ENCODE peak calls at places on chromosomes 7 and 10, in nine cellular contexts. F, G, J, P, B, L, I, Q and Z are unnamed samples.

GRCh38 chr7:29797112-29797944 is 9.0 kb upstream of the WIPF3 start:
- DNase-seq in F (no peak), G (no peak), J (no peak), P (no peak), B (no peak), L (no peak), I (no peak), Q (no peak), Z (no peak)

GRCh38 chr7:23353172-23353571 is 54.0 kb downstream of the MALSU1 start:
- DNase-seq in F (no peak), G (no peak), J (no peak), P (no peak), B (peak; percentile 66), L (no peak), I (peak; percentile 62), Q (no peak), Z (no peak)

GRCh38 chr10:26950934-26951333 is 90.2 kb upstream of the ABI1 start:
- DNase-seq in F (no peak), G (no peak), J (no peak), P (no peak), B (no peak), L (no peak), I (no peak), Q (no peak), Z (no peak)

GRCh38 chr7:142606081-142606480 is 143.2 kb upstream of the PRSS1 start:
- DNase-seq in F (no peak), G (no peak), J (no peak), P (no peak), B (no peak), L (no peak), I (no peak), Q (no peak), Z (no peak)

GRCh38 chr7:102872460-102872859 is 40.3 kb upstream of the LRRC17 start:
- DNase-seq in F (peak; percentile 98), G (no peak), J (no peak), P (no peak), B (no peak), L (no peak), I (no peak), Q (no peak), Z (no peak)

GRCh38 chr7:2735744-2736143 is 47.7 kb downstream of the AMZ1 start:
- DNase-seq in F (no peak), G (no peak), J (no peak), P (no peak), B (no peak), L (no peak), I (no peak), Q (no peak), Z (no peak)

GRCh38 chr7:11261470-11261869 is 287.8 kb downstream of the PHF14 start:
- DNase-seq in F (no peak), G (peak; percentile 51), J (no peak), P (peak; percentile 34), B (no peak), L (peak; percentile 39), I (no peak), Q (no peak), Z (no peak)

GRCh38 chr10:84499846-84500245 is 171.5 kb downstream of the CCSER2 start:
- DNase-seq in F (no peak), G (no peak), J (no peak), P (no peak), B (no peak), L (no peak), I (no peak), Q (no peak), Z (no peak)

GRCh38 chr10:13684252-13684791 is 97.6 kb downstream of the PRPF18 start:
- DNase-seq in F (peak; percentile 73), G (peak; percentile 31), J (peak; percentile 88), P (no peak), B (no peak), L (peak; percentile 27), I (no peak), Q (no peak), Z (no peak)

GRCh38 chr7:137816696-137817320 is 30.0 kb downstream of the DGKI start:
- DNase-seq in F (peak; percentile 43), G (no peak), J (no peak), P (no peak), B (no peak), L (no peak), I (no peak), Q (no peak), Z (no peak)

GRCh38 chr7:105177026-105177425 is 163.0 kb downstream of the KMT2E start:
- DNase-seq in F (no peak), G (no peak), J (no peak), P (no peak), B (no peak), L (no peak), I (no peak), Q (no peak), Z (no peak)

GRCh38 chr10:36114913-36115312 is 472.8 kb upstream of the FZD8 start:
- DNase-seq in F (peak; percentile 24), G (peak; percentile 31), J (no peak), P (peak; percentile 53), B (no peak), L (no peak), I (no peak), Q (no peak), Z (no peak)

GRCh38 chr7:66807736-66808135 is 67.2 kb downstream of the RABGEF1 start:
- DNase-seq in F (no peak), G (no peak), J (no peak), P (no peak), B (no peak), L (no peak), I (no peak), Q (no peak), Z (no peak)
- H3K36me3 ChIP-seq in F (peaks cover 87% of the 10 kb centered on the region), G (peaks cover 6% of the 10 kb centered on the region), J (peaks cover 96% of the 10 kb centered on the region), P (no peaks in the 10 kb centered on the region), B (peaks cover 11% of the 10 kb centered on the region), L (peaks cover 13% of the 10 kb centered on the region), I (peaks cover 78% of the 10 kb centered on the region), Q (peaks cover 26% of the 10 kb centered on the region), Z (no peaks in the 10 kb centered on the region)

GRCh38 chr7:47379629-47380324 is 202.1 kb downstream of the TNS3 start:
- DNase-seq in F (peak; percentile 28), G (peak; percentile 75), J (peak; percentile 85), P (peak; percentile 62), B (no peak), L (peak; percentile 36), I (no peak), Q (no peak), Z (no peak)

GRCh38 chr7:47381132-47381495 is 200.8 kb downstream of the TNS3 start:
- DNase-seq in F (no peak), G (peak; percentile 14), J (no peak), P (no peak), B (no peak), L (no peak), I (no peak), Q (no peak), Z (no peak)

GRCh38 chr7:47382200-47382599 is 199.7 kb downstream of the TNS3 start:
- DNase-seq in F (no peak), G (no peak), J (no peak), P (no peak), B (no peak), L (no peak), I (no peak), Q (no peak), Z (no peak)

GRCh38 chr7:47378728-47379395 is 203.0 kb downstream of the TNS3 start:
- DNase-seq in F (no peak), G (peak; percentile 8), J (no peak), P (no peak), B (no peak), L (no peak), I (no peak), Q (no peak), Z (no peak)

GRCh38 chr7:47380325-47381131 is 201.4 kb downstream of the TNS3 start:
- DNase-seq in F (no peak), G (peak; percentile 24), J (no peak), P (peak; percentile 58), B (no peak), L (no peak), I (no peak), Q (no peak), Z (no peak)
- H3K4me3 ChIP-seq in F (no peak overlapping the region), G (no peak overlapping the region), J (peak overlapping the region; percentile 49), P (no peak overlapping the region), B (no peak overlapping the region), L (no peak overlapping the region), I (no peak overlapping the region), Q (no peak overlapping the region), Z (no peak overlapping the region)

GRCh38 chr7:30920021-30920583 is 8.4 kb downstream of the AQP1 start:
- DNase-seq in F (peak; percentile 61), G (peak; percentile 8), J (peak; percentile 10), P (no peak), B (no peak), L (no peak), I (no peak), Q (no peak), Z (no peak)
- H3K4me1 ChIP-seq in F (peaks cover 16% of the 10 kb centered on the region), G (peaks cover 55% of the 10 kb centered on the region), J (peaks cover 100% of the 10 kb centered on the region), P (peaks cover 10% of the 10 kb centered on the region), B (no peaks in the 10 kb centered on the region), L (no peaks in the 10 kb centered on the region), I (no peaks in the 10 kb centered on the region), Q (no peaks in the 10 kb centered on the region), Z (no peaks in the 10 kb centered on the region)

GRCh38 chr10:37948210-37948609 is 28.2 kb downstream of the ZNF25 start:
- DNase-seq in F (no peak), G (no peak), J (no peak), P (no peak), B (no peak), L (no peak), I (no peak), Q (no peak), Z (no peak)

GRCh38 chr10:37947526-37947925 is 28.9 kb downstream of the ZNF25 start:
- DNase-seq in F (no peak), G (no peak), J (no peak), P (no peak), B (no peak), L (no peak), I (no peak), Q (no peak), Z (no peak)

GRCh38 chr10:37952926-37953325 is 23.5 kb downstream of the ZNF25 start:
- DNase-seq in F (peak; percentile 15), G (no peak), J (no peak), P (no peak), B (no peak), L (no peak), I (no peak), Q (no peak), Z (no peak)

GRCh38 chr10:37957841-37958240 is 18.6 kb downstream of the ZNF25 start:
- DNase-seq in F (no peak), G (no peak), J (no peak), P (no peak), B (no peak), L (no peak), I (no peak), Q (no peak), Z (no peak)

DNA sequence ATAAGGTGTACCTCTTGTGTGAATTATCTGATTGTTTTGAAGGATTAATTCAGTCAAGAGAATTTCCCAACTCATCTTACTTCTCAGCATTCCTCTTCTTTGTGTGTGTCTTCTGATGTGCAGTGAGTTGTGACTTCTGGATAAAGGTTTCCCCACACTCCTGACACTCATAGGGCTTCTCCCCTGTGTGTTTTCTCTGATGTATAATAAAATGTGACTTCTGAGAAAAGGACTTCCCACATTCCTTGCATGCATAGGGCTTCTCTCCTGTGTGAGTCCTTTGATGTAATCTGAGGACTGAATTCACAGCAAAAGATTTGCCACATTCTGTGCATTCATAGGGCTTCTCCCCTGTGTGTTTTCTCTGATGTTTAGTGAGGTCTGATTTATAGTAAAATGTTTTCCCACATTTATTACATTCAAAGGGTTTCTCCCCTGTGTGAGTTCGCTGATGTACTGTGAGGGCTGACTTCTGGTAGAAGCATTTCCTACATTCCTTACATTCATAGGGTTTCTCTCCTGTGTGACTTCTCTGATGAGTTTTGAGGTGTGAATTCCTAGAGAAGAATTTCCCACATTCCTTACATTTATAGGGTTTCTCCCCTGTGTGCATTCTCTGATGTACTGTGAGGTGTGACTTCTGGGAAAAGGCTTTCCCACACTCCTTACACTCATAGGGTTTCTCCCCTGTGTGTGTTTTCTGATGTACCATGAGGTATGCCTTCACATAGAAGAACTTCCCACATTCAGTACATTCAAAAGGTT is 24.2 kb downstream of the ZNF25 start:
- DNase-seq in F (peak; percentile 15), G (no peak), J (no peak), P (no peak), B (no peak), L (no peak), I (no peak), Q (no peak), Z (no peak)
- H3K36me3 ChIP-seq in F (peaks cover 62% of the 10 kb centered on the region), G (peaks cover 10% of the 10 kb centered on the region), J (peaks cover 87% of the 10 kb centered on the region), P (no peaks in the 10 kb centered on the region), B (no peaks in the 10 kb centered on the region), L (peaks cover 24% of the 10 kb centered on the region), I (peaks cover 12% of the 10 kb centered on the region), Q (no peaks in the 10 kb centered on the region), Z (peaks cover 38% of the 10 kb centered on the region)